ENCODE peak calls at places on chromosomes 7 and 10, in ten cellular contexts. G is uterus, P is brain microvascular endothelial cell, S is AG04450, C is hepatocyte, R is RWPE2, L is thoracic aorta, E is IMR-90, Q is astrocyte, D is fibroblast of lung. M is an unnamed sample.

GRCh38 chr10:110304394-110304779 is 333 bp downstream of the SMNDC1 start:
- DNase-seq in R (no peak), P (no peak), L (no peak), E (no peak), D (no peak), Q (no peak), S (no peak), C (peak; percentile 68), G (no peak), M (no peak)

GRCh38 chr10:103547391-103547946 is 54.0 kb downstream of the NEURL1 start:
- DNase-seq in G (peak; percentile 64), E (no peak), P (no peak), D (no peak), R (peak; percentile 48), Q (no peak), L (no peak), C (peak; percentile 35), S (no peak), M (no peak)

GRCh38 chr7:79820387-79820786 is 314.2 kb upstream of the GNAI1 start:
- DNase-seq in D (peak; percentile 63), R (no peak), E (peak; percentile 85), G (no peak), S (peak; percentile 68), P (peak; percentile 84), L (no peak), Q (peak; percentile 48), C (peak; percentile 70), M (no peak)

GRCh38 chr10:127649642-127650041 is 87.3 kb upstream of the FOXI2 start:
- DNase-seq in G (no peak), S (no peak), L (no peak), R (no peak), P (no peak), Q (no peak), C (no peak), D (no peak), E (no peak), M (peak; percentile 3)

GRCh38 chr7:4233146-4233545 is 448.9 kb upstream of the FOXK1 start:
- DNase-seq in S (no peak), C (no peak), L (no peak), P (no peak), G (no peak), Q (no peak), D (no peak), R (no peak), E (no peak), M (no peak)

GRCh38 chr10:99631496-99631895 is 11.3 kb upstream of the SLC25A28 start:
- DNase-seq in C (no peak), S (no peak), D (peak; percentile 56), E (peak; percentile 78), P (no peak), R (no peak), G (no peak), L (no peak), Q (peak; percentile 44), M (no peak)

GRCh38 chr10:72637398-72637857 is 11.5 kb upstream of the MICU1 start:
- DNase-seq in D (peak; percentile 81), R (no peak), Q (peak; percentile 77), G (no peak), L (peak; percentile 15), P (peak; percentile 61), C (no peak), E (peak; percentile 78), S (no peak), M (no peak)

GRCh38 chr10:34407227-34407626 is 407.9 kb downstream of the PARD3 start:
- DNase-seq in L (no peak), D (peak; percentile 68), Q (peak; percentile 54), S (no peak), C (no peak), E (peak; percentile 64), R (no peak), G (no peak), P (peak; percentile 73), M (no peak)

GRCh38 chr10:17847586-17848296 is 38.6 kb downstream of the MRC1 start:
- DNase-seq in Q (no peak), S (no peak), C (peak; percentile 55), G (no peak), R (no peak), D (peak; percentile 13), P (no peak), L (no peak), E (peak; percentile 34), M (peak; percentile 36)

GRCh38 chr10:124033887-124034218 is 59.5 kb downstream of the CHST15 start:
- DNase-seq in R (no peak), C (no peak), Q (peak; percentile 39), E (no peak), P (no peak), S (no peak), G (no peak), D (peak; percentile 55), L (no peak), M (no peak)

GRCh38 chr10:10164845-10165244 is 852.8 kb upstream of the CELF2 start:
- DNase-seq in L (no peak), G (no peak), P (no peak), S (no peak), C (no peak), Q (no peak), R (no peak), D (no peak), E (no peak), M (no peak)

GRCh38 chr7:129671276-129671675 is 59.8 kb downstream of the NRF1 start:
- DNase-seq in C (no peak), L (no peak), R (no peak), S (no peak), G (no peak), P (no peak), E (no peak), Q (no peak), D (no peak), M (no peak)

GRCh38 chr10:119022846-119023552 is 6.5 kb upstream of the NANOS1 start:
- DNase-seq in D (peak; percentile 69), P (peak; percentile 20), G (no peak), Q (peak; percentile 59), L (no peak), E (peak; percentile 58), R (no peak), S (no peak), C (no peak), M (peak; percentile 71)

GRCh38 chr7:152761116-152761748 is 1.7 kb downstream of the ACTR3B start:
- DNase-seq in E (peak; percentile 73), S (no peak), P (peak; percentile 2), Q (peak; percentile 74), G (no peak), C (no peak), D (peak; percentile 81), L (no peak), R (no peak), M (no peak)

GRCh38 chr10:128047991-128048826 is 78.0 kb downstream of the MKI67 start:
- DNase-seq in P (peak; percentile 55), L (no peak), C (peak; percentile 39), S (no peak), D (peak; percentile 64), Q (peak; percentile 57), R (no peak), G (no peak), E (peak; percentile 53), M (no peak)

GRCh38 chr7:98557538-98558031 is 59.5 kb upstream of the NPTX2 start:
- DNase-seq in Q (no peak), P (no peak), S (no peak), G (no peak), D (no peak), R (no peak), E (no peak), C (peak; percentile 60), L (no peak), M (no peak)

DNA sequence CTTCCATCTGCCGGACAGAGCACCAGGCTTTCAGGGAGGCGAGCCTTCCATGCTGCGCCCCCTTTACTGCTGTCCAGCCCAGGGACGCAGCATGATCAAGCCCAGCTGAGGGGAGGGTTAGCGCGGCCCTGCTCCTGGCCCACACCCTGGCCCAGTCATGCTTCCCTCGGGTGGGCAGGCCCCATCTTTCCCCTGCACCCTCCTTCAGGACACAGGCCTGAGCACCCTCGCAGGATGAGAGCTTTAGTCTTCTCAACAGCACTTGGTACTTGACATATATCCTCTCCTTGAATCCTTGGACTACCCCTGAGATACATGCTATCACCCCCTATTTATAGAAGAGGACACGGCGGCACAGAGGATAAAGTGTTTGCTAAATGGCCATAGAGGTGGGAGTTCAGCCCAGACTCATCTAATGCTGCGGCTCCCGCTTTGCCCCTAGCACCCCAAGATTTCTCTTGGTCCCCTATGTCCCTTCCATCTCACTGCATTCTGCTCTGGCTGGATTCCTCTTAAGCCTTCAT is 32.7 kb upstream of the FRAT2 start:
- DNase-seq in P (no peak), S (no peak), R (no peak), L (no peak), C (no peak), G (no peak), D (no peak), E (no peak), Q (no peak), M (no peak)
- H3K27ac ChIP-seq in P (no peak overlapping the region), S (no peak overlapping the region), R (no peak overlapping the region), L (no peak overlapping the region), C (no peak overlapping the region), G (no peak overlapping the region), D (no peak overlapping the region), E (no peak overlapping the region), Q (no peak overlapping the region), M (no peak overlapping the region)

DNA sequence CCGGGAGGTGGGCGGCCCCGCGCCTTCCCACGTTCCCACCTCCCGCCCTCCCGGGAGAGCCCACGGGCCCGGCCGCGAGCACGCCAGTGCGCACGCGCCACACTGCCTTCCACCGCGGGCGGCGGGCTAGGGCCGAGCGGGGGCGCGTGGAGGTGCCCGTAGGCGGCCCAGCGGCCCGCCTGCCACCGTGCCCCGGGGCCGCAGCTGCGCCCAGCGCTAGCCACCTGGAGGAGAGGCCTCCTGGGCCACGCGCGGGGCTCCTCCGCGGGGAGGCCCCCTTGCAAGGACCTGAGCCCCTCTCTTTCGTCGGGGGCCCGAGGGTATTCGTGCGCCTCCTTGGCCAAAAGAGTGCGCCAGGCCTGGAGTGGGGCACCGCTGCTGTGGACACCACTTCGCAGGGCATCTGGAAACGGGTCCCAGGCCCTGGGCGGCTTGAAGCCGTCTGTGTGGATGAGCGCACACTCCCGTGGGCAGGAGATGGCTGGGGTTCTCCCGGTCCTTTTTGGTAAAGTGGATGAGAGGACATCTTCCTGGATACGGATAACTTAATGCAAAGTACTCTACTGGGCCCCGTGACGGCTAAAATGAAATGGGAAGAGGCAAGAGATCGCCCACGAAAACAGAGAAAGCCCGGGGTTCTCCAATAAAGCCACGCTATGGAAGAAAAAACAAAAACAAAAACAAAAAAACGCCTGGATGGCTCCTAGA is 9.0 kb upstream of the EBF3 start:
- DNase-seq in G (no peak), P (no peak), D (no peak), E (no peak), R (no peak), S (no peak), L (no peak), C (no peak), Q (no peak), M (no peak)
- H3K27me3 ChIP-seq in G (peaks cover 32% of the 10 kb centered on the region), P (peaks cover 56% of the 10 kb centered on the region), D (peaks cover 26% of the 10 kb centered on the region), E (peaks cover 56% of the 10 kb centered on the region), R (peaks cover 54% of the 10 kb centered on the region), S (peaks cover 48% of the 10 kb centered on the region), L (peaks cover 20% of the 10 kb centered on the region), C (peaks cover 85% of the 10 kb centered on the region), Q (peaks cover 53% of the 10 kb centered on the region), M (peaks cover 3% of the 10 kb centered on the region)

GRCh38 chr7:15620491-15621185 is 58.8 kb upstream of the AGMO start:
- DNase-seq in R (no peak), C (no peak), D (no peak), E (no peak), P (no peak), L (no peak), S (no peak), Q (no peak), G (no peak), M (no peak)
- H3K27ac ChIP-seq in R (no peak overlapping the region), C (no peak overlapping the region), D (no peak overlapping the region), E (no peak overlapping the region), P (no peak overlapping the region), L (no peak overlapping the region), S (no peak overlapping the region), Q (no peak overlapping the region), G (peak overlapping the region; percentile 13), M (no peak overlapping the region)

GRCh38 chr7:150733734-150734095 is 3.5 kb upstream of the GIMAP5 start:
- DNase-seq in E (no peak), G (no peak), S (no peak), C (no peak), P (no peak), R (no peak), L (no peak), Q (no peak), D (no peak), M (no peak)
- H3K27me3 ChIP-seq in E (no peaks in the 10 kb centered on the region), G (no peaks in the 10 kb centered on the region), S (no peaks in the 10 kb centered on the region), C (peaks cover 28% of the 10 kb centered on the region), P (no peaks in the 10 kb centered on the region), R (no peaks in the 10 kb centered on the region), L (no peaks in the 10 kb centered on the region), Q (no peaks in the 10 kb centered on the region), D (no peaks in the 10 kb centered on the region), M (no peaks in the 10 kb centered on the region)